ENCODE peak calls at places on chromosome 6, in five cellular contexts. W is stimulated activated naive CD4-positive, alpha-beta T cell treated with Interleukin-2 at 50 U/mL for 16 hours; D is GM12891; T is progenitor cell of endocrine pancreas; F is effector CD4-positive, alpha-beta T cell. K is an unnamed sample.
A peak's percentile ranks its signal among the peaks of the same experiment; 100 is the strongest.

GRCh38 chr6:15752820-15753219 is 90.0 kb upstream of the DTNBP1 start:
- DNase-seq in W (no peak), D (no peak), T (no peak), F (no peak), K (no peak)

GRCh38 chr6:98633886-98634285 is 200.5 kb upstream of the POU3F2 start:
- DNase-seq in W (no peak), D (no peak), T (no peak), F (no peak), K (no peak)

GRCh38 chr6:135667694-135668455 is 170.3 kb upstream of the AHI1 start:
- DNase-seq in W (no peak), D (no peak), T (no peak), F (no peak), K (no peak)

GRCh38 chr6:130885392-130886192 is 58.4 kb downstream of the SMLR1 start:
- DNase-seq in W (peak; percentile 52), D (peak; percentile 9), T (peak; percentile 74), F (peak; percentile 72), K (peak; percentile 67)

GRCh38 chr6:19999319-20000191 is 162.4 kb downstream of the ID4 start:
- DNase-seq in W (no peak), D (no peak), T (no peak), F (no peak), K (no peak)

GRCh38 chr6:41288025-41288777 is 1.7 kb upstream of the TREM1 start:
- DNase-seq in W (no peak), D (no peak), T (no peak), F (no peak), K (no peak)

GRCh38 chr6:135904666-135905065 is 53.2 kb downstream of the PDE7B start:
- DNase-seq in W (no peak), D (no peak), T (no peak), F (no peak), K (no peak)

GRCh38 chr6:111980168-111980567 is 73.7 kb upstream of the CCN6 start:
- DNase-seq in W (no peak), D (no peak), T (no peak), F (no peak), K (no peak)

GRCh38 chr6:30742316-30743098 is at the start of gene FLOT1:
- DNase-seq in W (peak; percentile 89), D (peak; percentile 90), T (peak; percentile 83), F (peak; percentile 69), K (peak; percentile 95)

GRCh38 chr6:139374357-139375238 is at the start of gene CITED2:
- DNase-seq in W (peak; percentile 86), D (peak; percentile 61), T (peak; percentile 90), F (peak; percentile 92), K (peak; percentile 92)

GRCh38 chr6:56091159-56091869 is 156.1 kb downstream of the COL21A1 start:
- DNase-seq in W (no peak), D (no peak), T (no peak), F (no peak), K (no peak)

GRCh38 chr6:164396071-164397047 is 913.0 kb downstream of the C6orf118 start:
- DNase-seq in W (no peak), D (no peak), T (no peak), F (no peak), K (no peak)

GRCh38 chr6:43937236-43938177 is 167.5 kb downstream of the VEGFA start:
- DNase-seq in W (no peak), D (no peak), T (no peak), F (no peak), K (no peak)

GRCh38 chr6:127420558-127420957 is 38.6 kb downstream of the KIAA0408 start:
- DNase-seq in W (peak; percentile 73), D (peak; percentile 47), T (no peak), F (peak; percentile 27), K (peak; percentile 82)

GRCh38 chr6:72218125-72218524 is 331.8 kb downstream of the RIMS1 start:
- DNase-seq in W (no peak), D (no peak), T (peak; percentile 32), F (no peak), K (no peak)